ENCODE peak calls at places on chromosome 16, in eight cellular contexts. F, B, G, R, V, P, S and L are unnamed samples.

GRCh38 chr16:4213721-4214120 is 28.2 kb downstream of the SRL start:
- DNase-seq in F (no peak), B (no peak), G (no peak), R (no peak), V (no peak), P (no peak), S (no peak), L (no peak)

GRCh38 chr16:68401871-68402747 is 46.2 kb downstream of the SMPD3 start:
- DNase-seq in F (no peak), B (no peak), G (no peak), R (no peak), V (no peak), P (no peak), S (no peak), L (no peak)

GRCh38 chr16:27317320-27317719 is 3.5 kb downstream of the IL4R start:
- DNase-seq in F (no peak), B (no peak), G (no peak), R (no peak), V (no peak), P (no peak), S (no peak), L (no peak)

GRCh38 chr16:87392823-87393679 is 915 bp downstream of the MAP1LC3B start:
- DNase-seq in F (no peak), B (peak), G (no peak), R (no peak), V (peak), P (peak), S (no peak), L (peak)

GRCh38 chr16:65195998-65196397 is 74.1 kb upstream of the CDH11 start:
- DNase-seq in F (no peak), B (no peak), G (no peak), R (no peak), V (no peak), P (no peak), S (no peak), L (no peak)

GRCh38 chr16:22174642-22175041 is 12.3 kb downstream of the SDR42E2 start:
- DNase-seq in F (no peak), B (no peak), G (no peak), R (no peak), V (no peak), P (no peak), S (no peak), L (no peak)

GRCh38 chr16:9092282-9092962 is 978 bp downstream of the HAPSTR1 start:
- DNase-seq in F (no peak), B (peak), G (no peak), R (peak), V (peak), P (peak), S (peak), L (peak)

GRCh38 chr16:88197481-88198456 is 185.0 kb upstream of the ZNF469 start:
- DNase-seq in F (no peak), B (no peak), G (no peak), R (no peak), V (no peak), P (no peak), S (no peak), L (no peak)

GRCh38 chr16:456891-457483 is 31.5 kb downstream of the RAB11FIP3 start:
- DNase-seq in F (no peak), B (no peak), G (no peak), R (no peak), V (no peak), P (no peak), S (no peak), L (no peak)

GRCh38 chr16:68403177-68403576 is 45.1 kb downstream of the SMPD3 start:
- DNase-seq in F (no peak), B (no peak), G (no peak), R (no peak), V (no peak), P (no peak), S (no peak), L (no peak)

GRCh38 chr16:55179858-55180585 is 144.0 kb upstream of the IRX6 start:
- DNase-seq in F (no peak), B (no peak), G (no peak), R (no peak), V (no peak), P (no peak), S (no peak), L (no peak)

GRCh38 chr16:82031116-82032084 is 3.7 kb upstream of the HSD17B2 start:
- DNase-seq in F (peak), B (peak), G (no peak), R (no peak), V (no peak), P (no peak), S (no peak), L (no peak)

GRCh38 chr16:10584956-10585561 is 4.7 kb upstream of the EMP2 start:
- DNase-seq in F (no peak), B (no peak), G (no peak), R (no peak), V (no peak), P (no peak), S (no peak), L (no peak)

GRCh38 chr16:143456-143855 is 5.0 kb upstream of the NPRL3 start:
- DNase-seq in F (no peak), B (no peak), G (no peak), R (no peak), V (no peak), P (no peak), S (no peak), L (no peak)

GRCh38 chr16:49640606-49641005 is 215.3 kb downstream of the ZNF423 start:
- DNase-seq in F (no peak), B (no peak), G (no peak), R (no peak), V (no peak), P (peak), S (no peak), L (no peak)

GRCh38 chr16:11224096-11224893 is 31.7 kb downstream of the SOCS1 start:
- DNase-seq in F (no peak), B (no peak), G (no peak), R (peak), V (peak), P (peak), S (peak), L (peak)

GRCh38 chr16:51510416-51510815 is 359.3 kb upstream of the SALL1 start:
- DNase-seq in F (no peak), B (no peak), G (no peak), R (no peak), V (no peak), P (no peak), S (no peak), L (no peak)

GRCh38 chr16:48620445-48620844 is 10.5 kb upstream of the N4BP1 start:
- DNase-seq in F (no peak), B (no peak), G (no peak), R (no peak), V (no peak), P (no peak), S (no peak), L (no peak)

GRCh38 chr16:58127033-58127556 is 2.1 kb downstream of the CFAP20 start:
- DNase-seq in F (no peak), B (peak), G (no peak), R (no peak), V (peak), P (no peak), S (no peak), L (peak)

GRCh38 chr16:22352119-22352518 is 22.3 kb downstream of the CDR2 start:
- DNase-seq in F (no peak), B (no peak), G (no peak), R (no peak), V (no peak), P (no peak), S (no peak), L (no peak)

GRCh38 chr16:51048544-51048943 is 102.5 kb downstream of the SALL1 start:
- DNase-seq in F (no peak), B (peak), G (no peak), R (no peak), V (no peak), P (no peak), S (no peak), L (no peak)

GRCh38 chr16:19777061-19777460 is 59.0 kb downstream of the IQCK start:
- DNase-seq in F (no peak), B (no peak), G (no peak), R (no peak), V (no peak), P (no peak), S (no peak), L (no peak)
- H3K4me3 ChIP-seq in F (no peak), B (no peak), G (no peak), R (no peak), V (no peak), P (no peak), S (no peak), L (no peak)

GRCh38 chr16:14362774-14363371 is 267.2 kb downstream of the PARN start:
- DNase-seq in F (no peak), B (no peak), G (no peak), R (no peak), V (no peak), P (no peak), S (no peak), L (no peak)

GRCh38 chr16:14364112-14364385 is 266.0 kb downstream of the PARN start:
- DNase-seq in F (no peak), B (no peak), G (no peak), R (no peak), V (no peak), P (no peak), S (no peak), L (no peak)

GRCh38 chr16:14365200-14365851 is 264.7 kb downstream of the PARN start:
- DNase-seq in F (no peak), B (peak), G (no peak), R (no peak), V (no peak), P (no peak), S (no peak), L (no peak)

GRCh38 chr16:14366447-14366846 is 263.6 kb downstream of the PARN start:
- DNase-seq in F (no peak), B (no peak), G (no peak), R (no peak), V (no peak), P (no peak), S (no peak), L (no peak)

DNA sequence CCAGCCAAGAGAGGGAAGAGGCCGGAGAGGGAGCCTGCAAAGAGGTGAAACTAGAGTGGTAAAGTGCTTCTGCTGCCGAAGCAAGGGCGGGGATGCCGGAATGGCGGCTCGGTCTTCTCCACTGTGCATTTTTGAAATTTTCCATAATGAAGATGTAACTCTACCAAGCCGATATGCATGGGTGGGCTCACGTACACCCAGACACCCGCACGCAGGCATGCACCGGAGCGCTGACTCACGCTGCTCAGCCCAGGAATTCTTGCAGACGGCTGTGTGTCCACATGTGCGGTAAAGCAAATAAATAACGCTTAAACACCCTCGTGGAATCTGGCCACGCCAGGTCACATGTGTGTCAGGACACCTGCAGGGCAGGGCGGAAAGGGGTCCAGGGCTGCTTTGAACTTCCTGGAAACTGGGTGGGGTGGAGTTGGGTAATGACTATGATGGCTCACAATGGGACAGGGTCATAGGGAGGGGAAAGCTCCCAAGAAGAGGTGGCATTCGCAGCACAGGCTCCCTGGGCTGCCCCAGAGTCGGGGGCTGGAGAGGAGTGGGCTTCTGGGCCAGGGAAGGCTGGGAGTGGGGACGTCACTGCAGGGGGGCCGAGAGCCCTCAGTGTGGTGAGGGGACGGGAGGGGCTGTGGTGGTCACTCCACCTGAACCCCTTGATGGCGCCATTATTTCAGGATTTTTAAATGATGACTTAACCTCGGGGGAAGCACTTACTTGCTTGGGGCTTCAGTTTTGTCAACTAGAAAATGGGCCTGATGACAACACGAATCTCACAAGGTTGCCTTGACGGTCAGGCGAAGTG is 265.5 kb downstream of the PARN start:
- DNase-seq in F (peak), B (peak), G (no peak), R (no peak), V (no peak), P (no peak), S (no peak), L (no peak)
- H3K27ac ChIP-seq in F (peak), B (peak), G (no peak), R (no peak), V (no peak), P (peak), S (no peak), L (no peak)

DNA sequence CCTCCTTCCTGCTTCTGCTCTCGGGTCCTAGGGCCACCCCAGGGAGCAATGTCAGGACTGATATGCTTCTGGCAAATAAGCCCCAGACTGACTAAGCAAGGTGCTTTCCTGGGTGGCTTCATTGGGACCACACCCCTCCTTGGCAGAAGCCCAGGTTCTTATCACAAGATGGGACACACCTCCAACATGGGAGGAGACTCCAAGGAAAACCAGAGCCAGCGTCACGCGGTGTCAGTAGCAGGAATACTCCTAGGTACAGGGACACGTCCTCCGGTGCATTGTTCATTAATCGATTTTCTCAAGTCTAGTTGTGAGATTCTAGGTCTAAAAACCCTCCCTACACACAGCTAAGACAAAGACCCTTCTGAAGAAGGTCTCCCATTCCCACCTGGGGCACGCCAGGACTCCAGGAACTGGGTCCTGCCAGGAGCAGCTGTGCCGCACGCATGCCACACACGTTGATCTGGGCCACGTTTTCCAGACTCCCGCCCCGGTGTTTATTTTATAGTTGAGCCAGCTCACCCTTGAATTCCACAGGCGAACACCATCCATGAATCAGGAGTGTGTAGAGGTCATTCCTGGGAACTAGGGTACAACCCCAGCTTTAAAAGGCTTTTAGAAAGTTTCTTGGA is 30.8 kb downstream of the FA2H start:
- DNase-seq in F (peak), B (peak), G (no peak), R (no peak), V (no peak), P (no peak), S (no peak), L (no peak)
- H3K4me3 ChIP-seq in F (no peak), B (peak), G (no peak), R (no peak), V (no peak), P (no peak), S (no peak), L (no peak)

DNA sequence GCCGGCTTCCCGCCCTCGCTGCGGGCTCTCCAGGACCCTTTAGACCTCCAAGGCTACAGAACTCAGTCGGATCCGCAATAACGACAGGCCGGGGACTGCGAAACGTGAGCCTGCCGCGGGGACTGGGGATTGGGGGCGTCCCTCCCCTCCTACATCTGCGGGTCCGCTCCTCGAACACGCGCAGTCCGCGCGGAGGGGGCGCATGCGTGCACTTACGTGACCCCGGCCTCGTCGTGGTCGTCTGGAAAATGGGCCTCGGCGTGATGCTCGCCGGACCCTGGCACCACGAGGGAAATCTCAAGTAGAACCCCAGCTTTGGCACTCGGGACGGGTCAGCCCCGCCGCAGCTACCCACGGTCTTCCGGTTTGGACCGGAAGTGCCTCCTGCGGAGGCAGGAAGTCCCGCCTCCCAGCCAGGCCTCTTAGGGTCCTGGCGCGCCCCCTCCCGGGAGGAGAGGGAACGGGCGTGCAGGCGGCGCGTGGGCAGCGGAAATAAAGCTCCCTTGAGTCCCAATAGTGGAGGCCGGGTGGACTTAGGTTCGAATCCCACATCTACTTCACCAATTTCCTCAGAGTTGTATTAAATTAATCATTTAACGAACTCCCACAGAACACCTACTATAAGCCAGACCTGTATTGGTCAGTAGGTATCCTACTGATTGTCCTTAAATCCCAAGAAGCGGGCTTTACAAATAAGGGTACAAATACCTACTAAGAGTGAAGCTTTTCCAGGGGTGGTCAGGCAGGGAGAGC is at the start of gene TAF1C:
- DNase-seq in F (peak), B (peak), G (peak), R (peak), V (peak), P (peak), S (peak), L (peak)
- H3K27ac ChIP-seq in F (peak), B (peak), G (peak), R (peak), V (peak), P (peak), S (peak), L (peak)

DNA sequence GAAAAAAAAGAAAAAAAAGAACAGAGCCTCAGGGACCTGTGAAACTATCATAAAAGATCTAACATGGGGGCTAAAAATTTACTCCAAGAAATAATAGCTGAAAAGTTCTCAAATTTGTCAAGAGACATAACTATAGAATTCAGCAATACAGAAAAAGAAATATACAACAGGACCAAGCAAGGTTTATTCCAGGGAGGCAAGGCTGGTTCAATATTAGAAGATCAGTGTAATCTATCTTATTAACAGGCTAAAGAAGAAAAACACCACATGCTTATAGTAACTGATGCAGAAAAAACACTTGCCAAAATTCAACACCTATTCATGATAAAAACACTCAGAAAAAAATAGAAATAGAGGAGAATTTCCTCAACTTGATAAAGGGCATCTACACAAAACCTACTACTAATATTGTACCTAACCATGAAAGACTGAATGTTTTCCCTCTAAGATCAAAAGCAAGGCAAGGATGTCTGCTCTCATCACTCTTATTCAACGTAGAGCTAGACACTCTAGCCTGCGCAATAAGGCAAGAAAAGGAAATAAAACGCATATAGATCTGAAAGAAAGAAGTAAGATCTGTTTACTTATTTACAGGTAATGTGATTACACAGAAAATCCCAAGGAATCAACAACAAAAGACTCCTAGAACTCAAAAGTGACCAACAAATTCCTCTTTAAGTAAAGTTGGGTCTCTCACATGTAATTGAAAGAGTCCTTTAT is 1.2 kb upstream of the ACSM3 start:
- DNase-seq in F (no peak), B (no peak), G (no peak), R (no peak), V (no peak), P (no peak), S (no peak), L (no peak)
- H3K4me3 ChIP-seq in F (no peak), B (no peak), G (no peak), R (no peak), V (no peak), P (no peak), S (no peak), L (peak)

GRCh38 chr16:12539185-12539929 is 264.3 kb downstream of the CPPED1 start:
- DNase-seq in F (no peak), B (no peak), G (no peak), R (no peak), V (no peak), P (no peak), S (no peak), L (peak)
- H3K27ac ChIP-seq in F (no peak), B (no peak), G (no peak), R (no peak), V (no peak), P (no peak), S (no peak), L (peak)

DNA sequence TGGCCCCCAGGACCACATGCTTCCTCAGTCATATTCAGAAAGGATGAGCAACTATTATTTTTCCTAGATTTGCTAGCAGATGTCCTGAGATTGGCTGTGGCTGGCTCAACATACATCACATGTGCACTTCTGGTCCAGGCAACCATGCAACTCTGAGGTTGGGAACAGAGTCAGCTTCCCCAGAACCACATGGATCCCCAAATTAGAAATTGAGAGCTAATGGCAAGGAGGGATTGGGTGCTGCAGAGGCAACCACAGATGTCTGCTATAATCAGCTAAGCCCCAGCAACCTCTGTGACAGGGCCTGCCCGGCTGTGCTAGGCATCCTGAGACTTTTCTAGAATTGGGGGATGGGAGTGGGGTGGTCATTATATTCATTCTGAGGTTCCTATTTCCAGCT is 33.8 kb upstream of the CLEC18A start:
- DNase-seq in F (no peak), B (no peak), G (no peak), R (no peak), V (no peak), P (no peak), S (no peak), L (no peak)
- H3K4me3 ChIP-seq in F (peak), B (no peak), G (no peak), R (no peak), V (no peak), P (no peak), S (no peak), L (no peak)